ENCODE peak calls at places on chromosomes 11 and 22, in six cellular contexts. One of them, this sample, is unnamed.

GRCh38 chr11:6320411-6321207 is at the start of gene CAVIN3:
- DNase-seq in IMR-90: peak; percentile 85
- DNase-seq in MM.1S: no peak
- DNase-seq in colonic mucosa: peak; percentile 77
- DNase-seq in HCT116: peak; percentile 48
- DNase-seq in mammary epithelial cell: peak; percentile 92
- DNase-seq in this sample: no peak

GRCh38 chr11:129814244-129814992 is 1.2 kb upstream of the TMEM45B start:
- DNase-seq in IMR-90: no peak
- DNase-seq in MM.1S: no peak
- DNase-seq in colonic mucosa: no peak
- DNase-seq in HCT116: no peak
- DNase-seq in mammary epithelial cell: no peak
- DNase-seq in this sample: peak; percentile 43

GRCh38 chr11:116535954-116536353 is 236.8 kb downstream of the BUD13 start:
- DNase-seq in IMR-90: no peak
- DNase-seq in MM.1S: no peak
- DNase-seq in colonic mucosa: no peak
- DNase-seq in HCT116: no peak
- DNase-seq in mammary epithelial cell: no peak
- DNase-seq in this sample: no peak

GRCh38 chr11:33668468-33668825 is 32.2 kb downstream of the C11orf91 start:
- DNase-seq in IMR-90: no peak
- DNase-seq in MM.1S: no peak
- DNase-seq in colonic mucosa: no peak
- DNase-seq in HCT116: no peak
- DNase-seq in mammary epithelial cell: no peak
- DNase-seq in this sample: no peak

GRCh38 chr11:114724916-114725524 is 46.7 kb downstream of the NXPE2 start:
- DNase-seq in IMR-90: no peak
- DNase-seq in MM.1S: no peak
- DNase-seq in colonic mucosa: peak; percentile 63
- DNase-seq in HCT116: no peak
- DNase-seq in mammary epithelial cell: no peak
- DNase-seq in this sample: no peak

GRCh38 chr22:21865041-21865440 is 2.4 kb downstream of the MAPK1 start:
- DNase-seq in IMR-90: peak; percentile 91
- DNase-seq in MM.1S: no peak
- DNase-seq in colonic mucosa: peak; percentile 32
- DNase-seq in HCT116: no peak
- DNase-seq in mammary epithelial cell: peak; percentile 78
- DNase-seq in this sample: no peak

GRCh38 chr11:118921929-118922744 is 3.6 kb downstream of the BCL9L start:
- DNase-seq in IMR-90: peak; percentile 56
- DNase-seq in MM.1S: no peak
- DNase-seq in colonic mucosa: peak; percentile 87
- DNase-seq in HCT116: no peak
- DNase-seq in mammary epithelial cell: peak; percentile 66
- DNase-seq in this sample: no peak

GRCh38 chr11:1308745-1309497 is 511 bp downstream of the TOLLIP start:
- DNase-seq in IMR-90: no peak
- DNase-seq in MM.1S: no peak
- DNase-seq in colonic mucosa: no peak
- DNase-seq in HCT116: no peak
- DNase-seq in mammary epithelial cell: no peak
- DNase-seq in this sample: no peak

GRCh38 chr11:20399498-20399897 is 12.0 kb downstream of the PRMT3 start:
- DNase-seq in IMR-90: no peak
- DNase-seq in MM.1S: no peak
- DNase-seq in colonic mucosa: no peak
- DNase-seq in HCT116: no peak
- DNase-seq in mammary epithelial cell: no peak
- DNase-seq in this sample: no peak

GRCh38 chr11:129434641-129435498 is 59.2 kb downstream of the BARX2 start:
- DNase-seq in IMR-90: no peak
- DNase-seq in MM.1S: no peak
- DNase-seq in colonic mucosa: no peak
- DNase-seq in HCT116: no peak
- DNase-seq in mammary epithelial cell: peak; percentile 58
- DNase-seq in this sample: no peak

GRCh38 chr11:114285599-114285998 is 10.6 kb upstream of the NNMT start:
- DNase-seq in IMR-90: peak; percentile 58
- DNase-seq in MM.1S: no peak
- DNase-seq in colonic mucosa: no peak
- DNase-seq in HCT116: no peak
- DNase-seq in mammary epithelial cell: no peak
- DNase-seq in this sample: no peak

GRCh38 chr22:50544746-50545253 is 899 bp upstream of the KLHDC7B start:
- DNase-seq in IMR-90: no peak
- DNase-seq in MM.1S: no peak
- DNase-seq in colonic mucosa: peak; percentile 62
- DNase-seq in HCT116: no peak
- DNase-seq in mammary epithelial cell: peak; percentile 90
- DNase-seq in this sample: no peak

GRCh38 chr22:37502342-37503182 is 16.4 kb upstream of the MFNG start:
- DNase-seq in IMR-90: no peak
- DNase-seq in MM.1S: no peak
- DNase-seq in colonic mucosa: peak; percentile 95
- DNase-seq in HCT116: no peak
- DNase-seq in mammary epithelial cell: peak; percentile 76
- DNase-seq in this sample: peak; percentile 63

GRCh38 chr11:43784301-43784700 is 96.3 kb upstream of the ALKBH3 start:
- DNase-seq in IMR-90: no peak
- DNase-seq in MM.1S: no peak
- DNase-seq in colonic mucosa: no peak
- DNase-seq in HCT116: no peak
- DNase-seq in mammary epithelial cell: no peak
- DNase-seq in this sample: no peak

GRCh38 chr11:43784866-43785265 is 95.8 kb upstream of the ALKBH3 start:
- DNase-seq in IMR-90: peak; percentile 73
- DNase-seq in MM.1S: no peak
- DNase-seq in colonic mucosa: no peak
- DNase-seq in HCT116: no peak
- DNase-seq in mammary epithelial cell: no peak
- DNase-seq in this sample: no peak

GRCh38 chr11:43774786-43775185 is 94.2 kb downstream of the HSD17B12 start:
- DNase-seq in IMR-90: no peak
- DNase-seq in MM.1S: no peak
- DNase-seq in colonic mucosa: no peak
- DNase-seq in HCT116: no peak
- DNase-seq in mammary epithelial cell: no peak
- DNase-seq in this sample: no peak

GRCh38 chr11:43779306-43779705 is 98.8 kb downstream of the HSD17B12 start:
- DNase-seq in IMR-90: no peak
- DNase-seq in MM.1S: no peak
- DNase-seq in colonic mucosa: no peak
- DNase-seq in HCT116: no peak
- DNase-seq in mammary epithelial cell: peak; percentile 12
- DNase-seq in this sample: no peak
- H3K9me3 ChIP-seq in IMR-90: peaks cover 3% of the 10 kb centered on the region
- H3K9me3 ChIP-seq in MM.1S: no peaks in the 10 kb centered on the region
- H3K9me3 ChIP-seq in colonic mucosa: no peaks in the 10 kb centered on the region
- H3K9me3 ChIP-seq in HCT116: peaks cover under 1% of the 10 kb centered on the region
- H3K9me3 ChIP-seq in mammary epithelial cell: peaks cover 1% of the 10 kb centered on the region
- H3K9me3 ChIP-seq in this sample: peaks cover 8% of the 10 kb centered on the region

GRCh38 chr11:95494856-95495255 is 263.9 kb upstream of the SESN3 start:
- DNase-seq in IMR-90: no peak
- DNase-seq in MM.1S: no peak
- DNase-seq in colonic mucosa: no peak
- DNase-seq in HCT116: no peak
- DNase-seq in mammary epithelial cell: no peak
- DNase-seq in this sample: no peak
- H3K9ac ChIP-seq in IMR-90: no peak overlapping the region
- H3K9ac ChIP-seq in MM.1S: no peak overlapping the region
- H3K9ac ChIP-seq in colonic mucosa: no peak overlapping the region
- H3K9ac ChIP-seq in HCT116: no peak overlapping the region
- H3K9ac ChIP-seq in mammary epithelial cell: no peak overlapping the region
- H3K9ac ChIP-seq in this sample: no peak overlapping the region

GRCh38 chr11:59753650-59754493 is 1.3 kb upstream of the STX3 start:
- DNase-seq in IMR-90: peak; percentile 63
- DNase-seq in MM.1S: peak; percentile 83
- DNase-seq in colonic mucosa: peak; percentile 95
- DNase-seq in HCT116: peak; percentile 63
- DNase-seq in mammary epithelial cell: peak; percentile 58
- DNase-seq in this sample: peak; percentile 91
- H3K27ac ChIP-seq in IMR-90: no peak overlapping the region
- H3K27ac ChIP-seq in MM.1S: peak overlapping the region; percentile 42
- H3K27ac ChIP-seq in colonic mucosa: peak overlapping the region; percentile 98
- H3K27ac ChIP-seq in HCT116: peak overlapping the region; percentile 84
- H3K27ac ChIP-seq in mammary epithelial cell: peak overlapping the region; percentile 82
- H3K27ac ChIP-seq in this sample: no peak overlapping the region

GRCh38 chr22:48144318-48144717 is 1381.9 kb downstream of the TBC1D22A start:
- DNase-seq in IMR-90: no peak
- DNase-seq in MM.1S: no peak
- DNase-seq in colonic mucosa: no peak
- DNase-seq in HCT116: no peak
- DNase-seq in mammary epithelial cell: no peak
- DNase-seq in this sample: no peak
- H3K9me3 ChIP-seq in IMR-90: peaks cover 71% of the 10 kb centered on the region
- H3K9me3 ChIP-seq in MM.1S: no peaks in the 10 kb centered on the region
- H3K9me3 ChIP-seq in colonic mucosa: no peaks in the 10 kb centered on the region
- H3K9me3 ChIP-seq in HCT116: no peaks in the 10 kb centered on the region
- H3K9me3 ChIP-seq in mammary epithelial cell: peaks cover 62% of the 10 kb centered on the region
- H3K9me3 ChIP-seq in this sample: no peaks in the 10 kb centered on the region

GRCh38 chr11:17314904-17315426 is 36.6 kb upstream of the NCR3LG1 start:
- DNase-seq in IMR-90: no peak
- DNase-seq in MM.1S: no peak
- DNase-seq in colonic mucosa: no peak
- DNase-seq in HCT116: no peak
- DNase-seq in mammary epithelial cell: no peak
- DNase-seq in this sample: no peak

GRCh38 chr11:17313349-17314231 is 37.1 kb downstream of the NUCB2 start:
- DNase-seq in IMR-90: no peak
- DNase-seq in MM.1S: no peak
- DNase-seq in colonic mucosa: no peak
- DNase-seq in HCT116: no peak
- DNase-seq in mammary epithelial cell: peak; percentile 0
- DNase-seq in this sample: no peak

DNA sequence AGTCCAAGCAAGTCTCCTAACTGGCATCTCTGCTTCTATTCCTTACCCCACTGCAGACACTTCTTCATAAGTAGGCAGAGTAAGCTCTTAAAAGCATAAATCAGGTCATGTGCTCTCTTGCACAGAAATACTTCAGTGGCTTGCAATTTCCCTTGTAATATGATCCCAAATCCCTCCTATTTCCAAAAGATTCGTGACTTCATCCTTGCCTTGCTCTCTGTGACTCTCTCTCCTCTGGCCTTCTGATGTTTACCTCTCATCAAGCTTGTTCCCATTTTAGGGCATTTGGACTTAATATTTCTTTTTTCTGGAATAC is 37.4 kb upstream of the NCR3LG1 start:
- DNase-seq in IMR-90: peak; percentile 94
- DNase-seq in MM.1S: no peak
- DNase-seq in colonic mucosa: no peak
- DNase-seq in HCT116: no peak
- DNase-seq in mammary epithelial cell: peak; percentile 91
- DNase-seq in this sample: no peak
- H3K9ac ChIP-seq in IMR-90: no peak overlapping the region
- H3K9ac ChIP-seq in MM.1S: no peak overlapping the region
- H3K9ac ChIP-seq in colonic mucosa: no peak overlapping the region
- H3K9ac ChIP-seq in HCT116: no peak overlapping the region
- H3K9ac ChIP-seq in mammary epithelial cell: no peak overlapping the region
- H3K9ac ChIP-seq in this sample: no peak overlapping the region

GRCh38 chr22:25389541-25389919 is 170.1 kb downstream of the CRYBB2 start:
- DNase-seq in IMR-90: no peak
- DNase-seq in MM.1S: no peak
- DNase-seq in colonic mucosa: no peak
- DNase-seq in HCT116: no peak
- DNase-seq in mammary epithelial cell: no peak
- DNase-seq in this sample: no peak
- H3K27ac ChIP-seq in IMR-90: no peak overlapping the region
- H3K27ac ChIP-seq in MM.1S: no peak overlapping the region
- H3K27ac ChIP-seq in colonic mucosa: no peak overlapping the region
- H3K27ac ChIP-seq in HCT116: no peak overlapping the region
- H3K27ac ChIP-seq in mammary epithelial cell: no peak overlapping the region
- H3K27ac ChIP-seq in this sample: no peak overlapping the region

This sample was measured in Karpas-422.